ENCODE peak calls at places on chromosomes 13 and 19, in four cellular contexts. One of them, this sample, is unnamed.

GRCh38 chr13:89239361-89240127 is 1568.4 kb downstream of the SLITRK5 start:
- DNase-seq in HCT116: no peak
- DNase-seq in HepG2: no peak
- DNase-seq in Panc1: no peak
- DNase-seq in this sample: no peak

GRCh38 chr19:5340637-5341447 is at the start of gene PTPRS:
- DNase-seq in HCT116: peak; percentile 32
- DNase-seq in HepG2: peak; percentile 61
- DNase-seq in Panc1: no peak
- DNase-seq in this sample: peak; percentile 90

GRCh38 chr19:16366433-16367268 is 42.0 kb downstream of the KLF2 start:
- DNase-seq in HCT116: no peak
- DNase-seq in HepG2: no peak
- DNase-seq in Panc1: no peak
- DNase-seq in this sample: no peak

GRCh38 chr13:24274452-24274971 is 34.9 kb upstream of the C1QTNF9 start:
- DNase-seq in HCT116: no peak
- DNase-seq in HepG2: no peak
- DNase-seq in Panc1: no peak
- DNase-seq in this sample: no peak

GRCh38 chr13:27607125-27607524 is 13.2 kb downstream of the LNX2 start:
- DNase-seq in HCT116: peak; percentile 56
- DNase-seq in HepG2: peak; percentile 50
- DNase-seq in Panc1: no peak
- DNase-seq in this sample: no peak

GRCh38 chr19:11420894-11421606 is 1.9 kb upstream of the RGL3 start:
- DNase-seq in HCT116: no peak
- DNase-seq in HepG2: no peak
- DNase-seq in Panc1: no peak
- DNase-seq in this sample: peak; percentile 16

GRCh38 chr19:30046522-30046921 is 104.5 kb downstream of the URI1 start:
- DNase-seq in HCT116: no peak
- DNase-seq in HepG2: no peak
- DNase-seq in Panc1: peak; percentile 4
- DNase-seq in this sample: no peak

GRCh38 chr13:106295971-106296370 is 239.5 kb downstream of the EFNB2 start:
- DNase-seq in HCT116: no peak
- DNase-seq in HepG2: no peak
- DNase-seq in Panc1: no peak
- DNase-seq in this sample: no peak

GRCh38 chr13:100666124-100666523 is 8.5 kb downstream of the TMTC4 start:
- DNase-seq in HCT116: no peak
- DNase-seq in HepG2: no peak
- DNase-seq in Panc1: no peak
- DNase-seq in this sample: no peak

GRCh38 chr13:27678306-27679040 is 56.8 kb downstream of the POLR1D start:
- DNase-seq in HCT116: no peak
- DNase-seq in HepG2: no peak
- DNase-seq in Panc1: no peak
- DNase-seq in this sample: no peak

GRCh38 chr13:35552172-35552844 is 75.8 kb upstream of the MAB21L1 start:
- DNase-seq in HCT116: no peak
- DNase-seq in HepG2: no peak
- DNase-seq in Panc1: no peak
- DNase-seq in this sample: no peak

GRCh38 chr13:98219685-98220084 is 42.6 kb upstream of the RNF113B start:
- DNase-seq in HCT116: no peak
- DNase-seq in HepG2: no peak
- DNase-seq in Panc1: no peak
- DNase-seq in this sample: no peak

GRCh38 chr13:23711355-23711754 is 141.1 kb downstream of the TNFRSF19 start:
- DNase-seq in HCT116: no peak
- DNase-seq in HepG2: no peak
- DNase-seq in Panc1: no peak
- DNase-seq in this sample: no peak

GRCh38 chr19:39038098-39038497 is 5.7 kb upstream of the FBXO27 start:
- DNase-seq in HCT116: peak; percentile 37
- DNase-seq in HepG2: peak; percentile 61
- DNase-seq in Panc1: no peak
- DNase-seq in this sample: peak; percentile 78

GRCh38 chr19:56096665-56097064 is 24.4 kb downstream of the ZNF787 start:
- DNase-seq in HCT116: no peak
- DNase-seq in HepG2: no peak
- DNase-seq in Panc1: no peak
- DNase-seq in this sample: no peak

GRCh38 chr19:17178291-17178690 is 36.9 kb upstream of the USE1 start:
- DNase-seq in HCT116: no peak
- DNase-seq in HepG2: no peak
- DNase-seq in Panc1: no peak
- DNase-seq in this sample: no peak

GRCh38 chr19:43416951-43417623 is 2.4 kb downstream of the TEX101 start:
- DNase-seq in HCT116: no peak
- DNase-seq in HepG2: no peak
- DNase-seq in Panc1: no peak
- DNase-seq in this sample: no peak
- TF ChIP-seq TCF7L2 in HCT116: no peak
- TF ChIP-seq TCF7L2 in HepG2: no peak
- TF ChIP-seq TCF7L2 in Panc1: no peak
- TF ChIP-seq TCF7L2 in this sample: no peak

DNA sequence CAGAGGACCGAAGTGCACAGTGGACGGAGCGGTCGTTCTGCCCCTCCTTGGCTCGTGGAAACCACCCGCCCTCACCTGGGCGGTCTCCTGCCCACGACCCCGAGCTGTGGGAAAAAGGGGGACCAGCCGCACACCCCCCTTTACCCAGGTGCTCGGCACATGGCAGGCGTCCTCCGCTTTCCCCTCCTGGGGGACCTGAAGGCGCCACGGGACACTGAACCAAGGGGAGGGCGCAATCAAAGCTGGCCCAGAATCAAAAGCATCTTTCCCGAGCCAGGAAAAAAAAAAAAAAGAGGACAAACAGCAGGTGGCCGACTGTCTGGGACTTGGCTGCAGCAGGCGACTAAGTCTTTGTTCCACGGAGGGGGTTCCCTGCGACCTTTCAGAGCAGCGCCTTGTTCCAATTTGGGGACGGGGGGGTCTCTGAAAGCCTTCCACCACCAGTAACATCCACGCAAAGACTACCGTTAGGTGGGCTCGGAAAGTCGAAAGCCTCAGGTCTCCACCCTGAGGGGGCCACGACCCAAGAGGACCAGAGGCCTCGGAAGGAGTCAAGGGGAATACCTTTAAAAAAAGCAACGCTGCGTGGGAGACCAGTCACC is 1.1 kb downstream of the MBD3 start:
- DNase-seq in HCT116: no peak
- DNase-seq in HepG2: no peak
- DNase-seq in Panc1: no peak
- DNase-seq in this sample: peak; percentile 50
- TF ChIP-seq TCF7L2 in HCT116: no peak
- TF ChIP-seq TCF7L2 in HepG2: no peak
- TF ChIP-seq TCF7L2 in Panc1: no peak
- TF ChIP-seq TCF7L2 in this sample: no peak

GRCh38 chr13:114071991-114072390 is 60.4 kb downstream of the RASA3 start:
- DNase-seq in HCT116: no peak
- DNase-seq in HepG2: no peak
- DNase-seq in Panc1: no peak
- DNase-seq in this sample: no peak
- TF ChIP-seq TCF7L2 in HCT116: no peak
- TF ChIP-seq TCF7L2 in HepG2: no peak
- TF ChIP-seq TCF7L2 in Panc1: no peak
- TF ChIP-seq TCF7L2 in this sample: no peak

GRCh38 chr13:66036024-66036614 is 1194.0 kb downstream of the PCDH9 start:
- DNase-seq in HCT116: no peak
- DNase-seq in HepG2: no peak
- DNase-seq in Panc1: no peak
- DNase-seq in this sample: peak; percentile 23

GRCh38 chr13:66040506-66040905 is 1189.6 kb downstream of the PCDH9 start:
- DNase-seq in HCT116: no peak
- DNase-seq in HepG2: no peak
- DNase-seq in Panc1: no peak
- DNase-seq in this sample: no peak

GRCh38 chr13:66033924-66034323 is 1196.2 kb downstream of the PCDH9 start:
- DNase-seq in HCT116: no peak
- DNase-seq in HepG2: no peak
- DNase-seq in Panc1: no peak
- DNase-seq in this sample: no peak

DNA sequence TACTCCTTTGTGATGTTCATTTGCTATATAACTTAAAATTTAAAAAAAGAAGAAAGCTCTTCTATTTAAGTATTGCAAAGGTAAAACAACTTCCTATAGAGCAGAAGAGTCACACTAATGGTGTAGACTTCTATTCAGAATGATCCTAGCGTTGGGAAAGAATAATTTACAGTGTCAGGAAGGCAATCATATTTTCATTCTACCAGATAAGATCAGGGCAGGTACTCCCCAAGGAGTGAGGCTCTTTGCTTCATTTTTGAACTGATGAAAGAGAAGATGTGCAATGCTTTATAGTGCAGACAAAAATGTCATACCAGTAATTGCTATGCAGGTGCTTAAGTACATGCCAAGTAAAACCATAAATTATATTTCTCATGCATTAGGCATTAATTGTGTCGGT is 1193.0 kb downstream of the PCDH9 start:
- DNase-seq in HCT116: no peak
- DNase-seq in HepG2: no peak
- DNase-seq in Panc1: no peak
- DNase-seq in this sample: no peak
- TF ChIP-seq TCF7L2 in HCT116: no peak
- TF ChIP-seq TCF7L2 in HepG2: no peak
- TF ChIP-seq TCF7L2 in Panc1: no peak
- TF ChIP-seq TCF7L2 in this sample: no peak

GRCh38 chr13:29849071-29849541 is 1.3 kb downstream of the UBL3 start:
- DNase-seq in HCT116: no peak
- DNase-seq in HepG2: peak; percentile 13
- DNase-seq in Panc1: no peak
- DNase-seq in this sample: no peak
- TF ChIP-seq TCF7L2 in HCT116: no peak
- TF ChIP-seq TCF7L2 in HepG2: no peak
- TF ChIP-seq TCF7L2 in Panc1: no peak
- TF ChIP-seq TCF7L2 in this sample: no peak

GRCh38 chr19:2446390-2446789 is 10.4 kb downstream of the LMNB2 start:
- DNase-seq in HCT116: no peak
- DNase-seq in HepG2: no peak
- DNase-seq in Panc1: no peak
- DNase-seq in this sample: no peak

GRCh38 chr19:2451138-2451537 is 5.6 kb downstream of the LMNB2 start:
- DNase-seq in HCT116: no peak
- DNase-seq in HepG2: no peak
- DNase-seq in Panc1: no peak
- DNase-seq in this sample: no peak

GRCh38 chr19:2451741-2452140 is 5.0 kb downstream of the LMNB2 start:
- DNase-seq in HCT116: no peak
- DNase-seq in HepG2: no peak
- DNase-seq in Panc1: no peak
- DNase-seq in this sample: no peak

GRCh38 chr19:2453431-2454025 is 3.2 kb downstream of the LMNB2 start:
- DNase-seq in HCT116: no peak
- DNase-seq in HepG2: no peak
- DNase-seq in Panc1: no peak
- DNase-seq in this sample: no peak

DNA sequence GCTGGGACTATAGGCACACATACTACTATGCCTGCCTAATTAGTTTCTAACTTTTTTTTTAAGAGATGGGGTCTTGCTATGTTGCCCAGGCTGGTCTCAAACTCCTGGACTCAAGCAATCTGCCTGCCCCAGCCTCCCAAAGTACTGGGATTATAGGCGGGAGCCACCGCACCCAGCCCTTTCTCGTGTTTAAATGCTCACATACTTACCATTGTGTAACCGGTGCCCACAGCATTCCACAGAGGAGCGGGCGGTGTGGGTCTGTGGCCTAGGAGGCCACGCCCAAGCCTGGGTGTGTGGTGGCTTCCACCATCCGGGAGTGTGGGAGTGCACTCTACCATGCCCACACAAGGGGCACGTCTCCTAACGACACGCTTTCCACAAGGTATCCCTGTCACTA is 7.7 kb downstream of the LMNB2 start:
- DNase-seq in HCT116: no peak
- DNase-seq in HepG2: no peak
- DNase-seq in Panc1: no peak
- DNase-seq in this sample: no peak
- TF ChIP-seq TCF7L2 in HCT116: no peak
- TF ChIP-seq TCF7L2 in HepG2: no peak
- TF ChIP-seq TCF7L2 in Panc1: no peak
- TF ChIP-seq TCF7L2 in this sample: no peak

GRCh38 chr13:109572389-109572788 is 214.0 kb downstream of the IRS2 start:
- DNase-seq in HCT116: no peak
- DNase-seq in HepG2: no peak
- DNase-seq in Panc1: no peak
- DNase-seq in this sample: no peak

GRCh38 chr13:109565877-109566276 is 220.5 kb downstream of the IRS2 start:
- DNase-seq in HCT116: no peak
- DNase-seq in HepG2: no peak
- DNase-seq in Panc1: no peak
- DNase-seq in this sample: no peak

GRCh38 chr13:109567315-109567714 is 219.1 kb downstream of the IRS2 start:
- DNase-seq in HCT116: no peak
- DNase-seq in HepG2: no peak
- DNase-seq in Panc1: no peak
- DNase-seq in this sample: no peak

GRCh38 chr13:109568273-109568900 is 218.0 kb downstream of the IRS2 start:
- DNase-seq in HCT116: no peak
- DNase-seq in HepG2: peak; percentile 7
- DNase-seq in Panc1: no peak
- DNase-seq in this sample: no peak

DNA sequence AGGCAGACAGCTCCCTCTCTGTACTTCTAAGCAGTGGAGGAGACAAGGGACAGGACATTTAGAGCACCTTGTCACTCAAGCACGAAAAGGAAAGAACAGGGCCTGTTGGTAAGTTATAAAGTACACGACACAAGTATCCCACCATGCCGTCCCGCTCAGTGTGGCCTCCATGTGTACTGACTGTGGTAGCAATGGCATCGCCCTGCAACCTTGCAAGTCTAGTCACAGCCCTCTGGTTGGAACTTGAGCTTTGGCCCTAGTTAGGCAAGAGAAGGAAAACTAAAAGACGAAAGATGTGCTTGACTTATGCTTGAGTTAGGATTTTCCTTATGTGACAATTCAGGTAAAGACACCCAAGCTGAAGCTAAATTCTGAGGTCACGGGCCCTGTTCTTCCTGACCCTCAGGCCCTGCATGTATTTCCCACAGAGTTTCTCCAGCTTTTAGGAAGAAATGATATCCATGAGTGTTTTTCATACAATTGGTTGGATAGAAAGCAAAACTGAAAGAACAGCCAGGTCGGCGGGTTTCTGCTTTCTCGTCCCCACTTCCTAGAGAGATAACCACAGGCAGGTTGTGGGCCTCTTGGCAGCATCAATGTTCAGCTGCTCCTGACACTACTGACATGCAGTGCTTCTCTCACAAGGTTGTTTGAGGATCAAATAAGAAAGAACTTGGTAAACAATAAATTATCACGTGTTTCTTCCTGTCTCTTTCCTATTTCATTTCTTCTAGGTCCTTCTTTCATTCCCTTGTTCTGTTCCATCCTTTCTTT is 216.3 kb downstream of the IRS2 start:
- DNase-seq in HCT116: no peak
- DNase-seq in HepG2: no peak
- DNase-seq in Panc1: no peak
- DNase-seq in this sample: no peak
- TF ChIP-seq TCF7L2 in HCT116: no peak
- TF ChIP-seq TCF7L2 in HepG2: no peak
- TF ChIP-seq TCF7L2 in Panc1: no peak
- TF ChIP-seq TCF7L2 in this sample: no peak

GRCh38 chr19:41792513-41793413 is 3.6 kb upstream of the CEACAM3 start:
- DNase-seq in HCT116: peak; percentile 58
- DNase-seq in HepG2: peak; percentile 21
- DNase-seq in Panc1: no peak
- DNase-seq in this sample: peak; percentile 77
- TF ChIP-seq TCF7L2 in HCT116: no peak
- TF ChIP-seq TCF7L2 in HepG2: no peak
- TF ChIP-seq TCF7L2 in Panc1: no peak
- TF ChIP-seq TCF7L2 in this sample: no peak

This sample was measured in K562.